ENCODE peak calls at places on chromosomes 4 and X, in nine cellular contexts. L, Y, S, M, G, H, A, D and Q are unnamed samples.
A peak's percentile ranks its signal among the peaks of the same experiment; 100 is the strongest.

GRCh38 chr4:8665406-8666360 is 73.1 kb downstream of the CPZ start:
- DNase-seq in D (no peak), S (no peak), L (no peak), H (no peak), M (peak; percentile 1), G (no peak), A (no peak), Y (no peak), Q (no peak)

GRCh38 chr4:137471461-137471860 is 60.8 kb downstream of the PCDH18 start:
- DNase-seq in L (no peak), D (no peak), H (no peak), Y (no peak), G (no peak), A (no peak), M (peak; percentile 7), S (no peak), Q (no peak)

GRCh38 chr4:93444860-93445259 is 383.7 kb upstream of the ATOH1 start:
- DNase-seq in S (no peak), D (no peak), Y (no peak), M (no peak), H (no peak), G (no peak), L (no peak), A (no peak), Q (no peak)

GRCh38 chr4:26525136-26525535 is 34.9 kb upstream of the CCKAR start:
- DNase-seq in G (no peak), Y (no peak), M (peak; percentile 87), D (no peak), H (no peak), A (no peak), S (no peak), L (no peak), Q (no peak)

GRCh38 chr4:53541577-53542206 is 49.6 kb downstream of the LNX1 start:
- DNase-seq in G (no peak), Y (no peak), L (no peak), H (no peak), M (peak; percentile 96), D (no peak), S (no peak), A (no peak), Q (peak; percentile 95)

GRCh38 chrX:45479196-45479834 is 278.6 kb upstream of the DIPK2B start:
- DNase-seq in Y (no peak), D (no peak), L (no peak), G (no peak), S (no peak), M (peak; percentile 95), H (no peak), A (no peak), Q (peak; percentile 73)

GRCh38 chr4:10554694-10555093 is 97.5 kb upstream of the ZNF518B start:
- DNase-seq in Y (no peak), H (peak; percentile 40), A (peak; percentile 54), G (no peak), M (peak; percentile 40), L (no peak), D (peak; percentile 69), S (no peak), Q (no peak)

GRCh38 chr4:1943928-1944327 is 64.8 kb downstream of the NELFA start:
- DNase-seq in S (no peak), M (no peak), D (no peak), A (no peak), H (no peak), Y (no peak), L (no peak), G (no peak), Q (no peak)

GRCh38 chr4:88284378-88285234 is at the start of gene PPM1K:
- DNase-seq in M (peak; percentile 99), L (peak; percentile 100), Y (peak; percentile 98), H (peak; percentile 99), D (peak; percentile 100), G (peak; percentile 99), S (peak; percentile 92), A (peak; percentile 98), Q (peak; percentile 91)

GRCh38 chr4:108738307-108738706 is 24.5 kb downstream of the ETNPPL start:
- DNase-seq in D (no peak), Y (no peak), A (no peak), L (no peak), M (peak; percentile 48), S (no peak), G (no peak), H (no peak), Q (no peak)

GRCh38 chr4:108742451-108742850 is 20.4 kb downstream of the ETNPPL start:
- DNase-seq in L (no peak), S (no peak), Y (no peak), H (no peak), M (no peak), A (no peak), G (no peak), D (peak; percentile 6), Q (no peak)

GRCh38 chr4:108744307-108744706 is 18.5 kb downstream of the ETNPPL start:
- DNase-seq in D (no peak), Y (no peak), A (no peak), M (no peak), H (no peak), S (no peak), L (peak; percentile 32), G (no peak), Q (no peak)

DNA sequence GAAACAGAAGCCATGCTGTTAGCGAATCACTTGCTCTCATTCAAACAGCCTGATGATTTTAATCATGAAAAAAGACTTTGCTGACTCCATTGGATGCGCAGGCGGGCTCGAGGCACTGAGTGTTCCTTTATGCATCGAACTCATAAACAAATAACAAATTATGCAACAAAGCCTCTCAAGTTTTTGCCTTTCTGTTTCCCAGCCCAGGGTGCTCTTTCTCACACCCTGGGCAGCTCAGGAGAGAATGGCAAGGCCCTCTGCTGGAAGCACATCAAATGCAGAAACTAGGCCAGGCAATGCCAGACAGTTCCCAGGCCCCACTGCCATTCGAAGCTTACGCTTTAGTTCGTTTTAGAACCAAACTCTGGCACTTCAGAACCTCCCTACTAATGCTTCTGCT is 19.8 kb downstream of the ETNPPL start:
- DNase-seq in D (peak; percentile 28), M (no peak), G (no peak), Y (no peak), L (no peak), H (no peak), S (no peak), A (peak; percentile 21), Q (no peak)
- TF ChIP-seq CTCF in D (no peak), M (no peak), G (no peak), Y (no peak), L (peak; percentile 32), H (no peak), S (no peak), A (peak; percentile 50), Q (peak; percentile 3)

DNA sequence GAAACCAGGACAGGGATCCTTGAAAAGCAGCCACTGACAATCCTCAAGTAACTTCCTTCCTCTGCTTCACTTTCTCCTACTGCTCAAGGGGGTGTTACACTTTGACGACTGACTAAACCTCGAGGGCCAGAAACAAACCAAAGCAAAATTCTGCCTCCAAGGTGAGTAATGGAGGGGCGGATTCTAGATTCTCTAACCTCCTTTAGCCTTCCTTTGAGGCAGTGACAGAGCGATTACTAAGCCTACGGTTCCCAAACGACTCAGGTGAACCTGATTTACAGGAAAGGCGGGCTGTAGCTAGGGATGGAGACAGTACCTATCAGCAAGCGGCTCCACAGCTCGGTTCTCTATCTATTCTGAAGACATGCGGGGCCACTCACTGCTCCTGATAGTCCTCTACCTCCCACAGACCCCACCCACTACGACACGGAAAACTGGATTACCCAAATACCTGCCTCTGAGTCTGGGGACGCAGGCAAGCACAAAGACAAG is 487 bp downstream of the TBCK start:
- DNase-seq in Y (no peak), D (no peak), L (no peak), A (no peak), S (peak; percentile 5), H (no peak), G (no peak), M (peak; percentile 47), Q (no peak)
- H3K4me3 ChIP-seq in Y (peak overlapping the region; percentile 97), D (peak overlapping the region; percentile 91), L (peak overlapping the region; percentile 76), A (peak overlapping the region; percentile 66), S (peak overlapping the region; percentile 94), H (peak overlapping the region; percentile 89), G (peak overlapping the region; percentile 88), M (peak overlapping the region; percentile 92), Q (peak overlapping the region; percentile 78)

DNA sequence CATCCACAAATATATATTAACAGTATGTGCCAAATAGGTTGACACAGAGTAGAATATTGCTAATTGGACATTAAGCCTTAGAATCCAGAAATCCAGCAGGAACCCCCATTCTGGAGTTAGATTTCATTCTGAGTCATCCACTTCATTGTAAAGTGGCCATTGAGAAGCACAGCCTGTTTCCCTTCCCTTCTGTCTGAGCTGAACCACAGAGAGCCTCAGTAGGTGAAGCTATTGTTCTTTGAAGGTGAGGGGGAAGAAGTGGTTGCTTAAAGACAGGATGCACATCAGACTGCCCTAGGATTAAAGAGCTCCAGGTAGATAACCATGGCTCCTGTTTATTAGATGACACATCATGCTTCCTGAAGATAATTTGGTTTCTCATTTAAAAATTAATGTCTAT is 30.6 kb upstream of the MCF2 start:
- DNase-seq in M (peak; percentile 53), S (no peak), H (no peak), Y (no peak), G (no peak), A (no peak), L (no peak), D (no peak), Q (no peak)
- H3K27me3 ChIP-seq in M (no peaks in the 10 kb centered on the region), S (no peaks in the 10 kb centered on the region), H (no peaks in the 10 kb centered on the region), Y (peaks cover 4% of the 10 kb centered on the region), G (peaks cover 7% of the 10 kb centered on the region), A (peaks cover 2% of the 10 kb centered on the region), L (no peaks in the 10 kb centered on the region), D (no peaks in the 10 kb centered on the region), Q (no peaks in the 10 kb centered on the region)

DNA sequence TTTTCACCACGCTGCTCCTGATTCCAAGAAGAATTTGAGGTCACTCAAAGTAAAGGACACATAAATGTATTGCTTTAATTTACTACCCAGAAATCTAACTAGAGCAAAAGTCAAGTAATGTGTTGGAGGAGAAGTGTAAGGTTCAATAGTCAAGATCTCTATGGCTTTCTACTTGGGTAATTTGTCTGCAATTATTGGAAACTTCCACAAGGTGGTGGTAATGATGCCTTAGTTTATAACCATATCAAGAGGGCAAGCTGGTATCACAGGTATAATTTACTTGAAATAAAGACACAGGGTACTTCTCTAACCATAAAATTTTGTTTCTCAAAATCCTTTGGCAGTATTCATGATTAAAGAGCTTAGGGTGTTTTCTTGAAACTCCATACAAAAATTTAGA is 10.2 kb upstream of the GRIA3 start:
- DNase-seq in A (no peak), H (no peak), M (no peak), S (no peak), G (no peak), L (no peak), Y (no peak), D (no peak), Q (no peak)
- TF ChIP-seq CTCF in A (peak; percentile 3), H (no peak), M (peak; percentile 5), S (no peak), G (no peak), L (peak; percentile 13), Y (no peak), D (no peak), Q (peak; percentile 24)